ENCODE peak calls at places on chromosomes 7 and 10, in nine cellular contexts. R is ascending aorta; F is prostate gland; K is NCI-H82; N is stimulated activated CD4-positive, alpha-beta T cell treated with anti-CD3 and anti-CD28 coated beads, Interleukin-15, amount 100 ng/mL, for 48 hours; C is mammary epithelial cell; D is AG10803; T is Calu3; J is RPMI8226. Y is an unnamed sample.

GRCh38 chr7:4817178-4817905 is 41.9 kb downstream of the AP5Z1 start:
- DNase-seq in C (no peak), R (no peak), J (no peak), N (no peak), F (no peak), D (no peak), T (no peak), K (no peak), Y (no peak)

GRCh38 chr7:2440608-2441245 is 35.5 kb downstream of the GRIFIN start:
- DNase-seq in R (no peak), T (peak; percentile 75), F (peak; percentile 88), D (no peak), K (no peak), N (no peak), C (no peak), J (no peak), Y (no peak)

GRCh38 chr10:51422311-51423120 is 276.9 kb downstream of the CSTF2T start:
- DNase-seq in D (peak; percentile 73), J (peak; percentile 26), K (peak; percentile 49), F (peak; percentile 33), R (no peak), C (peak; percentile 14), T (peak; percentile 64), N (no peak), Y (no peak)

GRCh38 chr7:48665361-48666135 is 258.8 kb upstream of the CDC14C start:
- DNase-seq in T (no peak), R (no peak), D (no peak), N (no peak), C (no peak), K (peak; percentile 48), F (no peak), J (no peak), Y (no peak)

GRCh38 chr7:71132521-71133231 is 732 bp downstream of the GALNT17 start:
- DNase-seq in N (no peak), J (peak; percentile 31), C (peak; percentile 6), F (peak; percentile 10), D (no peak), T (no peak), R (no peak), K (peak; percentile 35), Y (peak; percentile 30)

GRCh38 chr10:132714096-132714721 is 71.7 kb downstream of the NKX6-2 start:
- DNase-seq in T (no peak), R (no peak), J (no peak), F (no peak), D (no peak), N (no peak), C (no peak), K (no peak), Y (no peak)

GRCh38 chr10:75111906-75112703 is 649 bp downstream of the SAMD8 start:
- DNase-seq in J (peak; percentile 49), D (peak; percentile 51), K (peak; percentile 71), R (no peak), C (peak; percentile 51), N (peak; percentile 15), T (peak; percentile 61), F (peak; percentile 41), Y (peak; percentile 60)

GRCh38 chr10:78209987-78210386 is 176.3 kb downstream of the RPS24 start:
- DNase-seq in D (no peak), R (no peak), N (no peak), K (no peak), F (no peak), T (no peak), J (no peak), C (no peak), Y (no peak)

GRCh38 chr10:48751730-48752129 is 67.1 kb downstream of the WDFY4 start:
- DNase-seq in K (no peak), R (no peak), T (no peak), N (no peak), C (no peak), J (no peak), F (no peak), D (no peak), Y (no peak)

GRCh38 chr10:63504145-63504881 is 16.9 kb upstream of the REEP3 start:
- DNase-seq in T (peak; percentile 28), N (no peak), K (peak; percentile 49), J (no peak), C (peak; percentile 90), F (no peak), D (no peak), R (no peak), Y (peak; percentile 28)

GRCh38 chr7:138000081-138000701 is 1.7 kb downstream of the CREB3L2 start:
- DNase-seq in F (no peak), D (peak; percentile 96), K (peak; percentile 42), J (peak; percentile 72), C (peak; percentile 66), R (no peak), T (no peak), N (no peak), Y (peak; percentile 9)

GRCh38 chr7:74475243-74475986 is 21.7 kb downstream of the GTF2IRD1 start:
- DNase-seq in D (no peak), T (peak; percentile 81), F (peak; percentile 82), R (no peak), N (no peak), K (no peak), J (peak; percentile 93), C (no peak), Y (peak; percentile 80)

GRCh38 chr7:21261627-21262564 is 166.0 kb upstream of the SP4 start:
- DNase-seq in K (peak; percentile 70), F (no peak), C (peak; percentile 14), D (peak; percentile 12), T (peak; percentile 78), R (no peak), N (peak; percentile 14), J (peak; percentile 40), Y (peak; percentile 5)

GRCh38 chr10:34641913-34642558 is 173.1 kb downstream of the PARD3 start:
- DNase-seq in N (no peak), R (no peak), D (no peak), T (no peak), F (no peak), K (peak; percentile 23), J (no peak), C (no peak), Y (peak; percentile 14)

GRCh38 chr10:105109164-105109563 is 468.1 kb downstream of the SORCS3 start:
- DNase-seq in K (no peak), R (no peak), T (no peak), C (no peak), J (no peak), F (no peak), D (no peak), N (no peak), Y (no peak)

GRCh38 chr7:84271550-84271949 is 77.0 kb upstream of the SEMA3A start:
- DNase-seq in C (no peak), R (no peak), J (peak; percentile 23), D (peak; percentile 67), N (no peak), T (no peak), F (no peak), K (no peak), Y (peak; percentile 49)